ENCODE peak calls at places on chromosomes 13 and 19, in five cellular contexts. J is HCT116, O is ovary, M is prostate gland, A is dorsolateral prefrontal cortex. U is an unnamed sample. For H3K27me3, the result is how much of the 10 kb centered on the place peaks cover.

GRCh38 chr19:1568320-1569019 is at the start of gene MEX3D:
- DNase-seq in A (peak), J (no peak), O (peak), M (peak), U (peak)

GRCh38 chr13:70960841-70961443 is 852.7 kb upstream of the KLHL1 start:
- DNase-seq in M (no peak), O (no peak), A (no peak), J (no peak), U (no peak)

GRCh38 chr13:20561731-20562130 is 5.2 kb upstream of the IFT88 start:
- DNase-seq in A (no peak), J (no peak), O (no peak), M (no peak), U (no peak)

GRCh38 chr19:23254141-23254910 is 4.1 kb upstream of the ZNF724 start:
- DNase-seq in J (no peak), M (peak), O (no peak), A (no peak), U (no peak)

GRCh38 chr13:105462981-105463380 is 1072.5 kb downstream of the EFNB2 start:
- DNase-seq in A (no peak), O (no peak), M (no peak), J (no peak), U (no peak)

GRCh38 chr13:26246154-26246553 is 7.8 kb upstream of the CDK8 start:
- DNase-seq in J (no peak), A (no peak), O (no peak), M (no peak), U (no peak)

GRCh38 chr13:48475230-48475629 is 57.6 kb downstream of the RCBTB2 start:
- DNase-seq in O (no peak), A (no peak), J (no peak), M (no peak), U (no peak)

GRCh38 chr19:49389406-49389805 is 1.4 kb downstream of the KASH5 start:
- DNase-seq in M (no peak), J (no peak), O (no peak), A (no peak), U (no peak)

GRCh38 chr19:13946414-13946813 is 5.9 kb upstream of the DCAF15 start:
- DNase-seq in A (no peak), O (no peak), M (no peak), J (no peak), U (no peak)

GRCh38 chr19:14476307-14476662 is 1.1 kb upstream of the PTGER1 start:
- DNase-seq in A (no peak), M (no peak), J (no peak), O (no peak), U (no peak)

GRCh38 chr19:49492573-49493411 is 3.4 kb upstream of the RPS11 start:
- DNase-seq in A (no peak), M (no peak), O (no peak), J (no peak), U (no peak)

GRCh38 chr13:108895220-108895704 is 265.9 kb downstream of the MYO16 start:
- DNase-seq in M (no peak), J (no peak), A (no peak), O (no peak), U (no peak)

GRCh38 chr13:102830646-102831045 is 15.2 kb upstream of the ERCC5 start:
- DNase-seq in J (no peak), O (no peak), M (peak), A (no peak), U (no peak)

GRCh38 chr13:99153219-99153618 is 47.4 kb upstream of the UBAC2 start:
- DNase-seq in M (no peak), J (no peak), O (no peak), A (no peak), U (no peak)

GRCh38 chr13:29925457-29925856 is 75.0 kb upstream of the UBL3 start:
- DNase-seq in J (no peak), O (no peak), M (peak), A (no peak), U (peak)

GRCh38 chr19:5186293-5187050 is 154.1 kb downstream of the PTPRS start:
- DNase-seq in A (no peak), J (no peak), M (no peak), O (no peak), U (no peak)

GRCh38 chr19:51703655-51704515 is 10.8 kb downstream of the SPACA6 start:
- DNase-seq in A (peak), J (peak), M (peak), O (peak), U (peak)

GRCh38 chr13:76385606-76386005 is 500.6 kb downstream of the KCTD12 start:
- DNase-seq in M (no peak), O (no peak), A (no peak), J (no peak), U (no peak)

GRCh38 chr13:83879431-83880171 is 2.7 kb downstream of the SLITRK1 start:
- DNase-seq in J (no peak), M (no peak), O (no peak), A (peak), U (no peak)

GRCh38 chr13:98921786-98922185 is 56.1 kb downstream of the DOCK9 start:
- DNase-seq in J (no peak), A (peak), M (no peak), O (no peak), U (no peak)

GRCh38 chr19:16033721-16034120 is 42.6 kb upstream of the TPM4 start:
- DNase-seq in A (no peak), J (no peak), O (no peak), M (no peak), U (no peak)

GRCh38 chr13:98050041-98050466 is 92.8 kb upstream of the FARP1 start:
- DNase-seq in M (no peak), J (no peak), A (no peak), O (no peak), U (peak)

GRCh38 chr19:19343762-19344161 is 23.1 kb downstream of the MAU2 start:
- DNase-seq in M (no peak), A (no peak), J (no peak), O (no peak), U (no peak)

GRCh38 chr13:32639502-32640105 is 53.4 kb downstream of the PDS5B start:
- DNase-seq in A (peak), J (peak), O (peak), M (peak), U (peak)

GRCh38 chr19:34253711-34254551 is 423 bp upstream of the GARRE1 start:
- DNase-seq in J (no peak), O (peak), A (peak), M (no peak), U (peak)

GRCh38 chr19:52039169-52039568 is 9.5 kb downstream of the ZNF432 start:
- DNase-seq in A (no peak), O (no peak), J (no peak), M (no peak), U (no peak)

GRCh38 chr19:52211926-52212571 is 22.2 kb downstream of the PPP2R1A start:
- DNase-seq in O (no peak), M (no peak), A (no peak), J (no peak), U (no peak)

GRCh38 chr13:51158923-51159322 is 47.8 kb upstream of the C13orf42 start:
- DNase-seq in J (no peak), M (no peak), A (no peak), O (no peak), U (no peak)

GRCh38 chr19:48739400-48739825 is 997 bp downstream of the RASIP1 start:
- DNase-seq in J (no peak), O (no peak), A (no peak), M (no peak), U (no peak)

GRCh38 chr13:39144941-39145533 is 106.8 kb downstream of the NHLRC3 start:
- DNase-seq in M (peak), J (peak), A (peak), O (peak), U (peak)

GRCh38 chr13:75010941-75011340 is 471.0 kb downstream of the TBC1D4 start:
- DNase-seq in J (no peak), M (no peak), O (no peak), A (peak), U (no peak)

GRCh38 chr19:39941151-39941550 is 6.7 kb upstream of the FCGBP start:
- DNase-seq in O (no peak), M (no peak), J (no peak), A (no peak), U (no peak)

GRCh38 chr13:70473912-70474311 is 365.7 kb upstream of the KLHL1 start:
- DNase-seq in O (no peak), J (no peak), A (no peak), M (no peak), U (no peak)

GRCh38 chr19:1860133-1860775 is 3.1 kb downstream of the KLF16 start:
- DNase-seq in O (peak), A (peak), M (no peak), J (no peak), U (peak)

GRCh38 chr19:8030906-8031305 is 21.7 kb upstream of the CCL25 start:
- DNase-seq in O (no peak), M (no peak), A (no peak), J (no peak), U (no peak)

GRCh38 chr19:8034178-8034525 is 18.4 kb upstream of the CCL25 start:
- DNase-seq in J (no peak), M (no peak), O (no peak), A (no peak), U (no peak)

GRCh38 chr19:8025321-8025720 is 19.9 kb upstream of the ELAVL1 start:
- DNase-seq in A (no peak), M (no peak), J (no peak), O (no peak), U (no peak)

GRCh38 chr19:8023371-8023770 is 17.9 kb upstream of the ELAVL1 start:
- DNase-seq in M (no peak), O (no peak), J (no peak), A (no peak), U (no peak)

DNA sequence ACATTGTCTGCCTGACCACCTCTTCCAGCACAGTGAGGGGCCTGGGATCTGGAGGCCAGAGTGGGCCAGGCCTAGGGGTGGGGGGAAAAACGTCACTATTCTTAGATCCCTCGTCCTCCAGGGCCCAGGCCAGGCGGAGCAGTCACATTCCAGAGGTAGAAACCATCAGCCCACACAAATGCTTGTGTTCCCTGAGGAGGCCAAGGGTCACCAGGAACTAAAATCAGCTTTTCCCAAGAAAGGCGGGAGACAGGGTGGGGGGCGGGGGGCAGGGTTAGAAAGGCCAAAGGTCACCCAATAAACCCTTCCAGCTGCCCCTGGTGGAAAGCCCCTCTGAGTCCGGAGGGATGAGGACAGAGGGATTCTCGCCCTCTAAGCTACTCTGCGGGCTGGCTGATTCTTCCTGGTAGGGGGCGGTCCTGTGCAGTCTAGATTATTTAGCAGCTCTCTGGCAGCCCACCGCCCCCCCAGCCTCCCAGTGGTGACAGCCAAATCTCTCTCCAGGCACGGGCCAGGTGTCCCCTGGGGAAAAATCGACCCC is 23.5 kb upstream of the CCL25 start:
- DNase-seq in A (no peak), J (no peak), M (no peak), O (no peak), U (no peak)
- H3K27me3 ChIP-seq in A (under half), J (under half), M (under half), O (under half), U (under half)

GRCh38 chr13:44620057-44620456 is 43.9 kb upstream of the TSC22D1 start:
- DNase-seq in M (no peak), J (no peak), A (no peak), O (no peak), U (no peak)

GRCh38 chr13:44626176-44626575 is 50.0 kb upstream of the TSC22D1 start:
- DNase-seq in O (no peak), J (no peak), M (no peak), A (no peak), U (no peak)

GRCh38 chr13:44622259-44622658 is 46.1 kb upstream of the TSC22D1 start:
- DNase-seq in J (no peak), A (no peak), O (no peak), M (no peak), U (no peak)

GRCh38 chr13:44619651-44620050 is 43.5 kb upstream of the TSC22D1 start:
- DNase-seq in A (no peak), J (no peak), O (no peak), M (no peak), U (no peak)

DNA sequence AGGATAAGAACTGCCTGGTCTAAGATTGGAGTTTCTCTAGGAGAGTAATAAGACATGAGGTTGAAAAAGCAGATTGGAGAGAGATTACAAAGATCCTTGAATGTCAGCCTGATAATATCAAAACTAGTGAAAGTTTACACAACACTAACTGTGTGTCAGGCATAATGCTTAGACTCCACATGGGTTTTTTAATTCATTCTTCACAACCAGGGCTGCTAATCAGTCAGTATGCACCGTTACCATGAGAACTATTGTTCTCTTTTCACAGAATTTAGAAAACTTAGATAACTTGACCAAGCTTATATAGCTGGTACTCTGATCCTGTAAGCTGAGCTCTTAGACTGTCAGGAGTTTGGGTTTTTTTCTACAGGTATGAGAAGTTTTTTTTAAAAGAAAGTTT is 46.6 kb upstream of the TSC22D1 start:
- DNase-seq in M (no peak), A (no peak), J (no peak), O (no peak), U (no peak)
- H3K27ac ChIP-seq in M (no peak), A (no peak), J (no peak), O (no peak), U (no peak)

GRCh38 chr19:10788146-10788545 is 47.9 kb downstream of the TMED1 start:
- DNase-seq in M (no peak), J (no peak), A (no peak), O (no peak), U (no peak)

GRCh38 chr19:10784257-10784656 is 51.8 kb downstream of the TMED1 start:
- DNase-seq in A (no peak), O (no peak), M (no peak), J (no peak), U (no peak)

GRCh38 chr19:10776900-10777650 is 58.9 kb downstream of the TMED1 start:
- DNase-seq in J (no peak), O (no peak), M (no peak), A (no peak), U (no peak)

GRCh38 chr19:10780368-10780767 is 55.6 kb downstream of the TMED1 start:
- DNase-seq in M (no peak), A (no peak), J (no peak), O (no peak), U (peak)

GRCh38 chr19:10782795-10783194 is 53.2 kb downstream of the TMED1 start:
- DNase-seq in J (no peak), A (no peak), O (no peak), M (no peak), U (no peak)
- H3K27me3 ChIP-seq in J (under half), A (under half), O (under half), M (under half), U (under half)

GRCh38 chr19:4042064-4042730 is 24.5 kb downstream of the ZBTB7A start:
- DNase-seq in J (no peak), O (no peak), A (no peak), M (no peak), U (peak)
- H3K27ac ChIP-seq in J (no peak), O (no peak), A (no peak), M (peak), U (peak)

GRCh38 chr13:35474551-35474950 is 1.9 kb downstream of the MAB21L1 start:
- DNase-seq in J (no peak), O (no peak), A (no peak), M (no peak), U (no peak)

GRCh38 chr13:35475131-35475959 is 1.1 kb downstream of the MAB21L1 start:
- DNase-seq in O (peak), A (no peak), J (no peak), M (no peak), U (no peak)

GRCh38 chr13:35479223-35479536 is 2.7 kb upstream of the MAB21L1 start:
- DNase-seq in O (no peak), M (no peak), A (no peak), J (no peak), U (no peak)

GRCh38 chr13:35478384-35479222 is 2.1 kb upstream of the MAB21L1 start:
- DNase-seq in M (no peak), J (no peak), O (no peak), A (no peak), U (no peak)

GRCh38 chr13:35475960-35476943 is at the start of gene MAB21L1:
- DNase-seq in J (no peak), M (peak), O (no peak), A (no peak), U (no peak)
- H3K27me3 ChIP-seq in J (under half), M (under half), O (under half), A (under half), U (under half)

GRCh38 chr13:46731535-46731934 is 65.4 kb downstream of the ESD start:
- DNase-seq in J (no peak), A (no peak), M (no peak), O (no peak), U (no peak)
- H3K27ac ChIP-seq in J (no peak), A (no peak), M (no peak), O (no peak), U (no peak)

GRCh38 chr13:94673841-94674240 is 38.5 kb downstream of the SOX21 start:
- DNase-seq in M (no peak), O (no peak), A (no peak), J (no peak), U (peak)

GRCh38 chr13:94679614-94680013 is 32.7 kb downstream of the SOX21 start:
- DNase-seq in A (no peak), J (no peak), O (no peak), M (no peak), U (no peak)

GRCh38 chr13:94678845-94679244 is 33.5 kb downstream of the SOX21 start:
- DNase-seq in M (no peak), J (no peak), O (no peak), A (no peak), U (no peak)

GRCh38 chr13:94674609-94675348 is 37.6 kb downstream of the SOX21 start:
- DNase-seq in J (peak), A (peak), O (no peak), M (peak), U (peak)

DNA sequence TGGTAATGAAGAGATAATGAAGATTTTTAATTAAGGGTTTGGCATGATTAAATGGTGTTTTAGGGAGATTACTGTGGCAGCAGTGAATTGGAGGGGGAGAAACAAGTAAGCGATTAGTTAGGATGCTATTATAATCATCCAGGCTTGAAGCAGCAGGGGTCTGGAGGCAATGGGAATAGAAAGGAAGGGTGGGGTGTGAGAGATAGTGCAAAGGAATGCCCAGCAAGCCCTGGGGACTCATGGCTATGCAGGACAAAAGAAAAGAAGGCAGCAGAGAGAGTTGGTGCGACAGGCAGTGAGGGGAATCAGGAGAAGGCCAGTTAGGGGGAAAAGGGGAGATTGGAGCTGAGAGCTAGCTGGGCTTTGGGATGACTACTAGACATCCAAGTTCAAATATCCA is 34.5 kb downstream of the SOX21 start:
- DNase-seq in J (no peak), M (no peak), O (no peak), A (no peak), U (no peak)
- H3K27me3 ChIP-seq in J (under half), M (under half), O (under half), A (under half), U (under half)

GRCh38 chr19:3465552-3465951 is 14.8 kb downstream of the SMIM24 start:
- DNase-seq in J (no peak), M (no peak), A (no peak), O (no peak), U (no peak)

GRCh38 chr19:3467437-3468198 is 12.7 kb downstream of the SMIM24 start:
- DNase-seq in O (no peak), A (no peak), J (no peak), M (no peak), U (no peak)

GRCh38 chr19:3464797-3465235 is 15.5 kb downstream of the SMIM24 start:
- DNase-seq in M (no peak), J (no peak), A (no peak), O (peak), U (no peak)

GRCh38 chr19:3468211-3468610 is 12.1 kb downstream of the SMIM24 start:
- DNase-seq in J (no peak), M (no peak), A (no peak), O (peak), U (no peak)

DNA sequence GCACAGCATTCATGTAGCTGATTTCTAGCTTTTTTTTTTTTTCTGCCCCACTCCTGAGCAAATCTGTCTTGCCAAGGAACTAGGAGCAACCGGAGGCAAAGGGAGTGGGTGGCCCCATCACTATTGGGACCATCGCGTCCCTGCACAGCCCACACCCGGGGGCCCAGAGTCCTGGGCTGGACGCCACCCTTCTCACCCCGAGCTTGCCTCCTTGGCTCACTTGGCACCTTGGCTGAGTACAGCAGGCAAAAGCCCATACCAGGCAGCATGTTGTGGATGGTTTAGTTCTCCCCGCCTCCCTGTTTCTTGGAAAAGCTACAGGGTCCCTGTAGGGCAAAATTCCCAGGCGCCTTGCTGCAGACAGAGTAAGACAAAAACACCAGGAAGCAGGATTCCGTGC is 13.7 kb downstream of the SMIM24 start:
- DNase-seq in M (no peak), A (no peak), O (no peak), J (no peak), U (no peak)
- H3K27ac ChIP-seq in M (peak), A (no peak), O (no peak), J (no peak), U (no peak)

U was measured in thyroid gland.